ENCODE peak calls at places on chromosomes 4 and X, in five cellular contexts. F is WTC11, Q is kidney epithelial cell, H is Calu3, O is chondrocyte. K is an unnamed sample.

GRCh38 chr4:81397635-81398034 is 74.1 kb downstream of the RASGEF1B start:
- DNase-seq in F (no peak), Q (no peak), H (no peak), O (no peak), K (no peak)

GRCh38 chr4:79050521-79050880 is 111.3 kb upstream of the PAQR3 start:
- DNase-seq in F (no peak), Q (no peak), H (no peak), O (no peak), K (no peak)

GRCh38 chr4:121950212-121950679 is 1.6 kb downstream of the TRPC3 start:
- DNase-seq in F (peak; percentile 98), Q (no peak), H (peak; percentile 65), O (peak; percentile 76), K (peak; percentile 88)

GRCh38 chr4:100762738-100763137 is 244.9 kb upstream of the EMCN start:
- DNase-seq in F (no peak), Q (no peak), H (no peak), O (no peak), K (no peak)

GRCh38 chr4:88522702-88523324 is 763 bp downstream of the PYURF start:
- DNase-seq in F (peak; percentile 21), Q (no peak), H (peak; percentile 8), O (no peak), K (peak; percentile 39)

GRCh38 chrX:19034025-19034424 is 50.1 kb upstream of the PHKA2 start:
- DNase-seq in F (no peak), Q (no peak), H (no peak), O (no peak), K (no peak)

GRCh38 chr4:45283352-45283751 is 557.0 kb upstream of the GNPDA2 start:
- DNase-seq in F (no peak), Q (no peak), H (no peak), O (peak; percentile 64), K (no peak)

GRCh38 chr4:177051473-177052060 is 258.1 kb upstream of the NEIL3 start:
- DNase-seq in F (peak; percentile 37), Q (no peak), H (peak; percentile 15), O (no peak), K (peak; percentile 29)

GRCh38 chr4:105950701-105951100 is 55.4 kb downstream of the NPNT start:
- DNase-seq in F (no peak), Q (no peak), H (no peak), O (no peak), K (no peak)

GRCh38 chr4:102623622-102624021 is 122.5 kb downstream of the NFKB1 start:
- DNase-seq in F (peak; percentile 20), Q (no peak), H (peak; percentile 37), O (no peak), K (no peak)

GRCh38 chr4:84908876-84909275 is 57.6 kb downstream of the WDFY3 start:
- DNase-seq in F (no peak), Q (no peak), H (no peak), O (no peak), K (no peak)

GRCh38 chrX:17613979-17614572 is 123.2 kb upstream of the SCML1 start:
- DNase-seq in F (no peak), Q (no peak), H (peak; percentile 66), O (no peak), K (no peak)

GRCh38 chr4:26452565-26453531 is 37.4 kb downstream of the CCKAR start:
- DNase-seq in F (peak; percentile 28), Q (no peak), H (no peak), O (no peak), K (no peak)

GRCh38 chrX:132590350-132591026 is 101.7 kb upstream of the MBNL3 start:
- DNase-seq in F (no peak), Q (no peak), H (no peak), O (no peak), K (no peak)

GRCh38 chr4:96736352-96736889 is 896.5 kb downstream of the PDHA2 start:
- DNase-seq in F (no peak), Q (peak; percentile 75), H (peak; percentile 2), O (no peak), K (no peak)

GRCh38 chr4:33996075-33996718 is 2248.1 kb downstream of the ARAP2 start:
- DNase-seq in F (no peak), Q (peak; percentile 1), H (no peak), O (no peak), K (no peak)

GRCh38 chr4:119783200-119783978 is 154.8 kb upstream of the PDE5A start:
- DNase-seq in F (no peak), Q (no peak), H (no peak), O (no peak), K (no peak)

GRCh38 chr4:52560844-52561280 is 98.2 kb downstream of the USP46 start:
- DNase-seq in F (no peak), Q (no peak), H (no peak), O (no peak), K (no peak)

GRCh38 chr4:149311076-149311475 is 504.6 kb downstream of the IQCM start:
- DNase-seq in F (no peak), Q (no peak), H (no peak), O (no peak), K (no peak)

GRCh38 chr4:175253184-175253902 is 335.2 kb downstream of the ADAM29 start:
- DNase-seq in F (no peak), Q (no peak), H (no peak), O (peak; percentile 44), K (peak; percentile 18)

GRCh38 chr4:177938226-177938625 is 496.0 kb upstream of the AGA start:
- DNase-seq in F (no peak), Q (peak; percentile 19), H (peak; percentile 25), O (no peak), K (no peak)

GRCh38 chrX:18630956-18631355 is 41.0 kb downstream of the RS1 start:
- DNase-seq in F (no peak), Q (no peak), H (no peak), O (no peak), K (no peak)

GRCh38 chr4:159445671-159446070 is 342.8 kb downstream of the RAPGEF2 start:
- DNase-seq in F (no peak), Q (no peak), H (no peak), O (no peak), K (no peak)

GRCh38 chrX:152428089-152428488 is 23.0 kb downstream of the GABRA3 start:
- DNase-seq in F (no peak), Q (no peak), H (no peak), O (no peak), K (no peak)

GRCh38 chr4:3296651-3297050 is 3.8 kb downstream of the RGS12 start:
- DNase-seq in F (no peak), Q (no peak), H (no peak), O (no peak), K (no peak)

GRCh38 chr4:88012652-88013051 is 5.2 kb downstream of the PKD2 start:
- DNase-seq in F (no peak), Q (no peak), H (no peak), O (no peak), K (peak; percentile 39)

DNA sequence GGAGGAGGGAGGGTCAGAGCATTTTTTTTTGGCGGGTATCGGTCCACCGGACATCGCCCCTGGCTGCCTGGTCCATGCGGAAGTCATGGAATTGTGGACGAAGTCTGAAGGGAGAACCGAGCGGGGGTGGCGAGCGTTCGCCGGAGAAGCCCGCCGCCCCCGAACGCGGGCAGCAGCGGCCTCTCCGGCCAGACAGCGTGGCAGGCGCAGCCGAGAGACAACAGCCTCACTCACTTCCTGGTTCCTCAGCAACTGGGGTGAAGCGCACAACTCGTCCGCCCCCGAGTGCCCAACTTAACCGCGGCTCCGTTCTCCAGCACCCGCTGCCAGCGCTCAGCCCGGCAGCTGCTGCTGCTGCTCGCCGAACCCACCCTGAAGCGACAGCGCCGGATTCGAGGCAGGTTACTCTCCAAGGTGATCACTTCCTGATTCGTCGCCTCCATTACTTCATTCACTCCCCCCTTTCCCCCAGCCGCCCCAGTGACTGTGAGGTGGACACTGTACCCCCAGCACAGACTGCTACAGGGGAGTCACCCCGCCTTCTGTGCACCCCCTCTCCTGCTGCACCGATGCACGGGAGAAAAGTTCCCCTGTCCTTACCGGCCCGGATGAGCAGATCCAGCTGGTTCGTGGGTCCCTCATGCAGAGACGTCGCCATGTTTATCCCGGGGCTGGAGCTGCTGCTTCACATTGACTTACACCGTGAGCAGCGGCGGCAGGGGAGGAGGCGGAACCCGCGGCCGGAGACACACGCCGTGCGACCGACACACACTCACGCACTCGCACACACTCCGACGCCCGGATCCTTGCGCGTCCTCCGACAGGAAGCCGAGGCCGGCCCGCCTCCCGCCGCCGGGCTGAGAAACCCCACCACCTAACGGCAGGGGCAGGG is 68.2 kb downstream of the NOCT start:
- DNase-seq in F (peak; percentile 90), Q (peak; percentile 65), H (peak; percentile 90), O (peak; percentile 98), K (peak; percentile 85)
- TF ChIP-seq CTCF in F (no peak), Q (peak; percentile 16), H (peak; percentile 28), O (peak; percentile 66), K (peak; percentile 23)

DNA sequence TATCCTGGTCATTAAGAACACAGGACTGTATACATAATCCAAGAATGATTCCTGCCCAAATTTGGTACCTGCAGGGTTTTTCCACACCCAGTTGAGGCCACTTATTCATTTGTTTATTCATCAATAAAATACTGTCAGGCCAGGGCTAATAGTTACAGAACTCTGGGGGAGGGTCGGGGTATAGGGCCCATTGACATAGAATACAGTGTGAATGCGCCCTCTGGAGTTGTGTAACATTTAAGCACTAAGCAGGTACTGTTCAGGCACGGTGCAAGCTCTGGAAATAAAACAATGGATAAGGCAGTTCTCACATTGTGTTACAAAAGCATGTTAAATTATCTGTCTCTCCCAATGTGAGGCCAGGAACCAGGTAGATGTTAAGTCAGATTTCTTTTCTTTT is 30.8 kb upstream of the LRBA start:
- DNase-seq in F (peak; percentile 33), Q (no peak), H (peak; percentile 18), O (no peak), K (peak; percentile 41)
- TF ChIP-seq CTCF in F (no peak), Q (no peak), H (no peak), O (peak; percentile 12), K (no peak)

DNA sequence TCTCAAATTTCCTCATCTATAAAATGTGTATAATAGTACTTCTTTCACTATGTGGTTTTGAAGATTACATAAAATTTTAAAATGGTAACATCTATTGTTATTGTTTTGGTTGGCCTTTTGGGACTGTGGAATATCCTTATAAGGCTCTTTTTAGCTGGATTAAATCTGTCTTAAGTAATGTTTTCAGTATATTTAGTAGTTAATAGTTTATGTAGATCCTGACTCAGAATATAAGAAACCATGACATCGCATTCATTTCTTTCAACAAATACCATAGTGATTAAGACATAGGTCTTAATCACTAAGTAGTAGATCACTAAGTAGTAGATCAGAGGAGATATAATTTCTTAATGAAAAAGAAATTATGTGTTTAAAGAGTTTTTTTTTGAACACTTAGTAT is 48.5 kb downstream of the MRPL1 start:
- DNase-seq in F (no peak), Q (no peak), H (no peak), O (no peak), K (no peak)
- TF ChIP-seq CTCF in F (no peak), Q (no peak), H (no peak), O (no peak), K (no peak)

GRCh38 chr4:138500869-138501268 is 258.7 kb upstream of the SLC7A11 start:
- DNase-seq in F (no peak), Q (no peak), H (no peak), O (no peak), K (no peak)

GRCh38 chr4:138492178-138492577 is 250.0 kb upstream of the SLC7A11 start:
- DNase-seq in F (no peak), Q (no peak), H (no peak), O (no peak), K (no peak)

GRCh38 chr4:138499627-138500026 is 257.5 kb upstream of the SLC7A11 start:
- DNase-seq in F (peak; percentile 9), Q (no peak), H (no peak), O (no peak), K (no peak)

DNA sequence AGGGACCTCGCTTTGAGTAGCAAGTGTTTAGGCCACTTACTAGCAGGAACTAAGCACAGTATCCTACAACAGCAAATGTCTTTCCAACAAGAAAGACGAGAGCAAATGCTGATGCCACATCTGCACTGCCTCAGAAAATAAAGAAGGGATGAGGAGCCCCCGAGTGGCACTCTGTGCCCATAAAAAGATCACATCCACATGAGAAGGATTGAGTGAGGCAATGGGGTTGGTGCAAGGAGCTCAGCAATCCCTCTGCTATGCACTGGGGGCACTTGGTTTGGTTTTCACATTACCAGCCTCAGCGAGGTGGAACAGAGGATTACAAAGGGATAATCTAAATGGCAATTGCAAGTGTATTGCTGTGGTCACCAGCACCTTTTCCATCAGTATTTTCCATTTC is 252.8 kb upstream of the SLC7A11 start:
- DNase-seq in F (peak; percentile 51), Q (no peak), H (peak; percentile 71), O (no peak), K (no peak)
- TF ChIP-seq CTCF in F (no peak), Q (no peak), H (peak; percentile 23), O (peak; percentile 52), K (no peak)